ENCODE peak calls at places on chromosome 9, in ten cellular contexts. K is cerebellar nuclear complex; F is stimulated activated CD8-positive, alpha-beta memory T cell treated with anti-CD3 and anti-CD28 coated beads, Interleukin-4, amount 100 ng/mL, for 24 hours; C is nucleus accumbens; X is cardiac muscle cell; D is aorta; Q is AG08396; O is hypothalamus; V is fibroblast of pulmonary artery; P is ascending aorta. Z is an unnamed sample.

GRCh38 chr9:137836831-137837241 is 40.7 kb upstream of the CACNA1B start:
- DNase-seq in K (no peak), F (no peak), C (no peak), X (no peak), D (no peak), Q (no peak), O (no peak), V (no peak), P (no peak), Z (no peak)

GRCh38 chr9:90188656-90189055 is 454.0 kb downstream of the DIRAS2 start:
- DNase-seq in K (no peak), F (no peak), C (no peak), X (no peak), D (no peak), Q (no peak), O (no peak), V (no peak), P (no peak), Z (no peak)

GRCh38 chr9:120921751-120922181 is 4.8 kb downstream of the TRAF1 start:
- DNase-seq in K (no peak), F (no peak), C (no peak), X (no peak), D (no peak), Q (no peak), O (no peak), V (no peak), P (no peak), Z (no peak)

GRCh38 chr9:26870292-26870691 is 22.3 kb downstream of the CAAP1 start:
- DNase-seq in K (no peak), F (no peak), C (no peak), X (peak), D (no peak), Q (no peak), O (no peak), V (peak), P (no peak), Z (no peak)

GRCh38 chr9:130285271-130285670 is 19.7 kb downstream of the HMCN2 start:
- DNase-seq in K (no peak), F (no peak), C (no peak), X (no peak), D (no peak), Q (no peak), O (no peak), V (no peak), P (no peak), Z (no peak)

GRCh38 chr9:99357575-99357974 is 135.5 kb downstream of the SEC61B start:
- DNase-seq in K (no peak), F (no peak), C (no peak), X (no peak), D (peak), Q (no peak), O (no peak), V (no peak), P (no peak), Z (peak)

GRCh38 chr9:136089697-136090045 is 5.4 kb downstream of the NACC2 start:
- DNase-seq in K (no peak), F (no peak), C (no peak), X (peak), D (no peak), Q (peak), O (no peak), V (peak), P (no peak), Z (no peak)

GRCh38 chr9:110919609-110920008 is 118.7 kb downstream of the LPAR1 start:
- DNase-seq in K (no peak), F (no peak), C (no peak), X (peak), D (no peak), Q (peak), O (peak), V (peak), P (no peak), Z (no peak)

GRCh38 chr9:80204054-80204453 is 632.3 kb downstream of the TLE4 start:
- DNase-seq in K (no peak), F (no peak), C (no peak), X (no peak), D (no peak), Q (peak), O (no peak), V (no peak), P (no peak), Z (no peak)

GRCh38 chr9:127390563-127390962 is 6.4 kb upstream of the SLC2A8 start:
- DNase-seq in K (no peak), F (no peak), C (no peak), X (no peak), D (no peak), Q (no peak), O (no peak), V (no peak), P (no peak), Z (no peak)

GRCh38 chr9:21408817-21409216 is at the start of gene IFNA8:
- DNase-seq in K (no peak), F (no peak), C (no peak), X (no peak), D (no peak), Q (no peak), O (no peak), V (no peak), P (no peak), Z (no peak)

GRCh38 chr9:91954841-91955471 is 4.9 kb upstream of the ROR2 start:
- DNase-seq in K (no peak), F (no peak), C (no peak), X (peak), D (no peak), Q (peak), O (no peak), V (peak), P (no peak), Z (peak)

GRCh38 chr9:112864413-112864812 is 26.3 kb downstream of the SLC46A2 start:
- DNase-seq in K (no peak), F (no peak), C (no peak), X (no peak), D (no peak), Q (no peak), O (no peak), V (no peak), P (no peak), Z (no peak)

GRCh38 chr9:100222674-100223073 is 123.6 kb downstream of the INVS start:
- DNase-seq in K (peak), F (no peak), C (no peak), X (peak), D (no peak), Q (peak), O (no peak), V (peak), P (no peak), Z (peak)

GRCh38 chr9:2271426-2271825 is 256.3 kb downstream of the SMARCA2 start:
- DNase-seq in K (no peak), F (no peak), C (no peak), X (peak), D (no peak), Q (no peak), O (peak), V (peak), P (no peak), Z (peak)

GRCh38 chr9:27457445-27457844 is 66.6 kb upstream of the IFNK start:
- DNase-seq in K (no peak), F (no peak), C (no peak), X (no peak), D (no peak), Q (no peak), O (no peak), V (no peak), P (no peak), Z (no peak)

GRCh38 chr9:114825126-114825525 is 19.3 kb upstream of the TNFSF15 start:
- DNase-seq in K (no peak), F (no peak), C (no peak), X (no peak), D (no peak), Q (no peak), O (no peak), V (no peak), P (no peak), Z (no peak)

GRCh38 chr9:111481885-111482636 is 2.1 kb downstream of the ECPAS start:
- DNase-seq in K (no peak), F (no peak), C (no peak), X (peak), D (no peak), Q (no peak), O (no peak), V (peak), P (no peak), Z (no peak)

GRCh38 chr9:2610985-2611384 is 10.6 kb upstream of the VLDLR start:
- DNase-seq in K (no peak), F (no peak), C (no peak), X (peak), D (no peak), Q (peak), O (no peak), V (peak), P (no peak), Z (no peak)

GRCh38 chr9:126773004-126773607 is 31.7 kb upstream of the ZBTB43 start:
- DNase-seq in K (no peak), F (no peak), C (no peak), X (peak), D (peak), Q (peak), O (no peak), V (peak), P (no peak), Z (no peak)

GRCh38 chr9:94479757-94480156 is 75.1 kb upstream of the PCAT7 start:
- DNase-seq in K (no peak), F (no peak), C (no peak), X (no peak), D (no peak), Q (no peak), O (no peak), V (no peak), P (no peak), Z (no peak)

GRCh38 chr9:137049544-137050449 is 3.8 kb upstream of the NPDC1 start:
- DNase-seq in K (no peak), F (no peak), C (peak), X (peak), D (no peak), Q (peak), O (peak), V (peak), P (no peak), Z (no peak)

GRCh38 chr9:79695531-79696218 is 123.9 kb downstream of the TLE4 start:
- DNase-seq in K (no peak), F (no peak), C (no peak), X (no peak), D (no peak), Q (no peak), O (no peak), V (no peak), P (no peak), Z (no peak)

GRCh38 chr9:75063556-75064305 is 24.2 kb downstream of the NMRK1 start:
- DNase-seq in K (peak), F (no peak), C (no peak), X (no peak), D (no peak), Q (peak), O (no peak), V (no peak), P (no peak), Z (no peak)

GRCh38 chr9:80175286-80175906 is 603.6 kb downstream of the TLE4 start:
- DNase-seq in K (no peak), F (no peak), C (no peak), X (peak), D (no peak), Q (peak), O (no peak), V (peak), P (no peak), Z (peak)

GRCh38 chr9:32698706-32699277 is 63.3 kb upstream of the TAF1L start:
- DNase-seq in K (no peak), F (no peak), C (no peak), X (no peak), D (no peak), Q (no peak), O (no peak), V (no peak), P (no peak), Z (no peak)

GRCh38 chr9:122001491-122002201 is 91.5 kb downstream of the TTLL11 start:
- DNase-seq in K (no peak), F (no peak), C (no peak), X (peak), D (no peak), Q (no peak), O (no peak), V (peak), P (no peak), Z (no peak)

GRCh38 chr9:536597-537511 is 304.6 kb upstream of the DMRT1 start:
- DNase-seq in K (no peak), F (no peak), C (no peak), X (no peak), D (no peak), Q (no peak), O (no peak), V (no peak), P (no peak), Z (no peak)

GRCh38 chr9:108535526-108535925 is 320.3 kb downstream of the ACTL7B start:
- DNase-seq in K (no peak), F (no peak), C (no peak), X (no peak), D (no peak), Q (no peak), O (no peak), V (peak), P (no peak), Z (peak)

GRCh38 chr9:35520404-35520790 is 30.5 kb downstream of the RUSC2 start:
- DNase-seq in K (no peak), F (no peak), C (no peak), X (no peak), D (no peak), Q (no peak), O (no peak), V (peak), P (no peak), Z (no peak)

Z was measured in globus pallidus.